ENCODE peak calls at places on chromosome 15, in seven cellular contexts. I, U, B, G, P, Y and A are unnamed samples.

GRCh38 chr15:101138913-101139880 is 112.7 kb downstream of the CHSY1 start:
- DNase-seq in G (no peak), Y (no peak), U (peak), I (peak), P (no peak), B (no peak), A (peak)

GRCh38 chr15:81516461-81516860 is 142.4 kb upstream of the TMC3 start:
- DNase-seq in G (no peak), I (no peak), P (no peak), U (no peak), B (no peak), Y (no peak), A (no peak)

GRCh38 chr15:68042156-68042854 is 11.8 kb upstream of the PIAS1 start:
- DNase-seq in P (peak), Y (no peak), G (no peak), B (no peak), I (no peak), U (no peak), A (no peak)

GRCh38 chr15:49605588-49605987 is 15.0 kb downstream of the FAM227B start:
- DNase-seq in P (no peak), I (no peak), U (no peak), G (no peak), Y (no peak), B (no peak), A (no peak)

GRCh38 chr15:50225057-50225456 is 40.5 kb downstream of the HDC start:
- DNase-seq in Y (no peak), G (no peak), I (no peak), B (no peak), U (no peak), P (no peak), A (no peak)

GRCh38 chr15:101379647-101380046 is 84.6 kb upstream of the SNRPA1 start:
- DNase-seq in G (no peak), P (no peak), B (no peak), U (no peak), Y (no peak), I (no peak), A (no peak)

GRCh38 chr15:31268911-31269784 is 57.5 kb upstream of the KLF13 start:
- DNase-seq in U (no peak), P (no peak), G (no peak), Y (no peak), B (no peak), I (no peak), A (no peak)

GRCh38 chr15:71678191-71678590 is 132.2 kb upstream of the NR2E3 start:
- DNase-seq in G (no peak), U (no peak), P (no peak), B (no peak), I (no peak), Y (no peak), A (no peak)

GRCh38 chr15:82936966-82937647 is 15.4 kb downstream of the HOMER2 start:
- DNase-seq in B (no peak), P (peak), Y (no peak), U (no peak), G (no peak), I (no peak), A (no peak)

GRCh38 chr15:90364251-90364650 is 12.2 kb downstream of the ZNF774 start:
- DNase-seq in B (no peak), Y (no peak), I (no peak), P (no peak), G (no peak), U (no peak), A (no peak)

GRCh38 chr15:39495871-39496459 is 84.9 kb upstream of the THBS1 start:
- DNase-seq in G (no peak), B (no peak), P (no peak), I (no peak), Y (no peak), U (no peak), A (no peak)

GRCh38 chr15:50685976-50686467 is 575 bp downstream of the TRPM7 start:
- DNase-seq in B (peak), G (peak), I (peak), Y (peak), U (peak), P (peak), A (peak)

GRCh38 chr15:88904808-88905327 is 8.3 kb downstream of the MFGE8 start:
- DNase-seq in I (peak), Y (no peak), P (peak), U (peak), B (peak), G (peak), A (peak)

GRCh38 chr15:68413363-68414255 is 18.4 kb downstream of the ITGA11 start:
- DNase-seq in G (no peak), P (no peak), Y (no peak), B (no peak), U (no peak), I (no peak), A (no peak)

GRCh38 chr15:39582977-39583585 is 2.2 kb downstream of the THBS1 start:
- DNase-seq in P (no peak), B (no peak), I (no peak), G (no peak), Y (no peak), U (no peak), A (no peak)

GRCh38 chr15:91200101-91200754 is 100.2 kb downstream of the SV2B start:
- DNase-seq in Y (no peak), U (no peak), G (no peak), P (no peak), B (no peak), I (no peak), A (no peak)

GRCh38 chr15:39215006-39215405 is 365.9 kb upstream of the THBS1 start:
- DNase-seq in Y (no peak), P (no peak), G (no peak), B (no peak), I (no peak), U (no peak), A (no peak)

GRCh38 chr15:73781038-73781925 is 28.1 kb upstream of the INSYN1 start:
- DNase-seq in G (peak), U (no peak), Y (no peak), P (no peak), I (no peak), B (no peak), A (no peak)

GRCh38 chr15:83709246-83709645 is 55.3 kb downstream of the ADAMTSL3 start:
- DNase-seq in U (no peak), I (no peak), B (no peak), Y (no peak), P (no peak), G (no peak), A (no peak)

GRCh38 chr15:71232411-71232810 is 117.1 kb downstream of the THSD4 start:
- DNase-seq in I (no peak), Y (no peak), B (no peak), P (no peak), G (no peak), U (no peak), A (no peak)

GRCh38 chr15:76327191-76328105 is 9.1 kb upstream of the ISL2 start:
- DNase-seq in G (no peak), I (no peak), P (no peak), U (no peak), B (no peak), Y (no peak), A (no peak)

GRCh38 chr15:79458491-79458890 is 26.4 kb downstream of the MINAR1 start:
- DNase-seq in U (no peak), P (no peak), G (no peak), B (no peak), Y (no peak), I (no peak), A (no peak)

GRCh38 chr15:89781055-89781454 is 4.9 kb downstream of the MESP2 start:
- DNase-seq in Y (no peak), I (no peak), U (no peak), P (no peak), G (no peak), B (no peak), A (no peak)

GRCh38 chr15:34239151-34239761 is 14.4 kb downstream of the EMC4 start:
- DNase-seq in I (no peak), U (no peak), B (no peak), G (peak), Y (no peak), P (peak), A (no peak)

GRCh38 chr15:99406120-99406519 is 154.8 kb downstream of the LRRC28 start:
- DNase-seq in I (no peak), Y (no peak), B (no peak), G (no peak), P (no peak), U (no peak), A (no peak)

GRCh38 chr15:64930019-64930652 is 18.4 kb downstream of the ANKDD1A start:
- DNase-seq in Y (no peak), G (no peak), P (no peak), B (no peak), I (peak), U (peak), A (peak)

GRCh38 chr15:64928626-64929220 is 17.0 kb downstream of the ANKDD1A start:
- DNase-seq in I (no peak), P (no peak), B (peak), Y (no peak), U (no peak), G (no peak), A (no peak)

GRCh38 chr15:64934023-64934422 is 22.3 kb downstream of the ANKDD1A start:
- DNase-seq in I (no peak), G (no peak), B (no peak), U (no peak), Y (no peak), P (no peak), A (no peak)

GRCh38 chr15:64931381-64931780 is 19.7 kb downstream of the ANKDD1A start:
- DNase-seq in I (no peak), P (no peak), G (no peak), B (no peak), Y (no peak), U (no peak), A (no peak)

DNA sequence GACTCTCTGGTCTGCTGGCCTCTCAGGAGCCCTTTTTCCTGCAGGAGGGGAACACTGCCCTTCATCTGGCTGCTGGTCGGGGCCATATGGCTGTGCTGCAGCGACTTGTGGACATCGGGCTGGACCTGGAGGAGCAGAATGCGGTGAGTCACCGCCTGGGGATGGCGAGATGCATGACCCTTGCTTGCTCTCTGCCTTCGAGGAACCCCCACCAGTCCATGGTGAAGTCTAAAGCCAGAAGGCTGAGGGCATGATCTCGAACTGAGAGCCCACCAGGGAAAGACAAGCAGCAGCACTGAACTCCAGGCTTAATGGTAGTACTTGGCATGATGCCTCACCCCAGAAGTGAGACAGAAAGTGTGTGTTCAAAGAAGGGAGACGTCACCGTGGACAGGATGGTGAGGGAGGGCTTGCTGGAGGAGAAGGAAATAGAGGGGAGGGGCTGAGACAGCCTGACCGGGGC is 19.1 kb downstream of the ANKDD1A start:
- DNase-seq in G (no peak), P (no peak), Y (no peak), U (peak), B (no peak), I (no peak), A (no peak)
- TF ChIP-seq TAF1 in G (no peak), P (no peak), Y (no peak), U (no peak), B (no peak), I (no peak), A (no peak)

GRCh38 chr15:46576611-46577010 is 941.8 kb downstream of the SQOR start:
- DNase-seq in P (no peak), B (no peak), G (no peak), Y (no peak), U (no peak), I (no peak), A (no peak)

GRCh38 chr15:46580487-46580886 is 945.7 kb downstream of the SQOR start:
- DNase-seq in Y (no peak), P (no peak), I (no peak), U (no peak), B (no peak), G (no peak), A (no peak)

GRCh38 chr15:46577767-46578166 is 942.9 kb downstream of the SQOR start:
- DNase-seq in G (no peak), U (no peak), B (no peak), Y (no peak), P (no peak), I (no peak), A (no peak)
- TF ChIP-seq TAF1 in G (no peak), U (no peak), B (no peak), Y (no peak), P (no peak), I (no peak), A (no peak)

DNA sequence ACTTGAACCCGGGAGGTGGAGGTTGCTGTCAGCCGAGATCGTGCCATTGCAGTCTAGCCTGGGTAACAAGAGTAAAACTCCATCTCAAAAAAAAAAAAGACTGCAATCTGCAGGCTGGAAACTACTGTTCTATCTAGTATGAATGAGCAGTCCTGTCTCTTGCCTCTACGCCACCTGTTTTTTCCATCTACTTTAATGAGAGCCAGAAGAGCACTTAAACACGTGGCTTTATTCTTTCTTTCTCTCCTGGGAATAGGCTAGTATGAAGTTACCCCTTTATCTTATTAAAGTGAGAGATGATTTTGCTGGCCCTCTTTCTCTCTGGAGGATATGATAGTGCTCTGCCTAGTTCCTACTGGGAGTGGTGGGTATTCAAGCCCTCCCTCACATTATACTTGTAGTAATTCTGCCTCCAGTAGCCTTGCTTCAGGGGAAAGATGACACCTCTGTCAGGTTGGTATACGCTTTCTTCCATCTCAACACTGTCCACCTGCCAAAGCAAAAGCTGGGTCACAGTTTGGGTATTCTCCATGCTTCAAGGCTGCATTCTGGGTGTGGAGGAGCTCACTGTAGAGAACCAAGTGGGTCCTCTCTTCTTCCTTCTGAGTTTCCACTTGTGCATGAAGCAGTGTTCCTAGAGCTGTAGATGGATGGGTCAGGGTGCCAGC is 17.8 kb downstream of the MAPKBP1 start:
- DNase-seq in I (no peak), U (no peak), G (no peak), B (no peak), Y (no peak), P (no peak), A (no peak)
- TF ChIP-seq TAF1 in I (no peak), U (no peak), G (no peak), B (no peak), Y (no peak), P (no peak), A (no peak)

DNA sequence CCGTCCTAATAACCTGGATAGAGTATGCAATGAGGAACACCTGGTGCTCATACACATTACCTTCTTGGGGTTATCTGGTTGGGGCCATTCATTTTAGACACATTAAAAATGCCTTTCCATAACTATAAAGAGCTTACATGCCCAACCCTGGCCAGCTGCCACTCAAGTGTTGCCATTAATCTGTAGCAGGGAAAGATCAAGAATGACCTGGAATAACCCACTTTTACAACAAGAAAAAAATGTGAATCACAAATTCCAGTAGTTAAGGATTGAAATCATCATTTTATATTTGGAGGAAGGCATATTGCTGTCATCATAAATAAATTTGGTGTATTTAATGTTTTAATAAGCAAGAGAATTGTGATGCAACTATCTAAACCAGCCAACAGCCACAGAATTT is 240.1 kb upstream of the SEMA6D start:
- DNase-seq in P (no peak), B (no peak), Y (no peak), U (no peak), G (no peak), I (no peak), A (no peak)
- TF ChIP-seq TAF1 in P (no peak), B (no peak), Y (no peak), U (no peak), G (no peak), I (no peak), A (no peak)

GRCh38 chr15:85306946-85307686 is 73.3 kb upstream of the AKAP13 start:
- DNase-seq in P (no peak), B (no peak), Y (no peak), I (no peak), U (no peak), G (no peak), A (no peak)

GRCh38 chr15:85305050-85305449 is 75.4 kb upstream of the AKAP13 start:
- DNase-seq in B (no peak), U (no peak), G (no peak), P (no peak), I (no peak), Y (no peak), A (no peak)

GRCh38 chr15:85312486-85312885 is 67.9 kb upstream of the AKAP13 start:
- DNase-seq in P (peak), Y (no peak), G (no peak), B (no peak), I (no peak), U (peak), A (no peak)

GRCh38 chr15:85311647-85312046 is 68.8 kb upstream of the AKAP13 start:
- DNase-seq in G (no peak), B (no peak), P (no peak), Y (no peak), U (no peak), I (no peak), A (no peak)

GRCh38 chr15:85307687-85308045 is 72.7 kb upstream of the AKAP13 start:
- DNase-seq in Y (no peak), B (no peak), I (no peak), P (no peak), U (no peak), G (no peak), A (no peak)
- TF ChIP-seq TAF1 in Y (no peak), B (no peak), I (no peak), P (no peak), U (no peak), G (no peak), A (no peak)